ENCODE peak calls at places on chromosomes 11 and 22, in four cellular contexts. One of them, this sample, is unnamed.

GRCh38 chr11:9180784-9181183 is 84.4 kb downstream of the DENND5A start:
- DNase-seq in B cell: no peak
- DNase-seq in AG09309: no peak
- DNase-seq in lower leg skin: no peak
- DNase-seq in this sample: no peak

GRCh38 chr22:33044059-33044458 is 14.1 kb downstream of the SYN3 start:
- DNase-seq in lower leg skin: no peak
- DNase-seq in B cell: no peak
- DNase-seq in AG09309: no peak
- DNase-seq in this sample: no peak

GRCh38 chr11:92528051-92528450 is 303.4 kb downstream of the FAT3 start:
- DNase-seq in lower leg skin: no peak
- DNase-seq in B cell: no peak
- DNase-seq in AG09309: peak; percentile 68
- DNase-seq in this sample: no peak

GRCh38 chr11:35750981-35751663 is 88.5 kb downstream of the TRIM44 start:
- DNase-seq in lower leg skin: no peak
- DNase-seq in B cell: no peak
- DNase-seq in AG09309: no peak
- DNase-seq in this sample: no peak

GRCh38 chr22:30286813-30287625 is 2.3 kb downstream of the CASTOR1 start:
- DNase-seq in lower leg skin: no peak
- DNase-seq in B cell: peak; percentile 85
- DNase-seq in AG09309: no peak
- DNase-seq in this sample: no peak

GRCh38 chr22:30315962-30316576 is 10.7 kb downstream of the TBC1D10A start:
- DNase-seq in lower leg skin: no peak
- DNase-seq in B cell: no peak
- DNase-seq in AG09309: no peak
- DNase-seq in this sample: no peak

GRCh38 chr11:65084598-65085375 is 765 bp downstream of the ZFPL1 start:
- DNase-seq in AG09309: no peak
- DNase-seq in lower leg skin: no peak
- DNase-seq in B cell: no peak
- DNase-seq in this sample: no peak

GRCh38 chr11:94649254-94649653 is 82.1 kb downstream of the PIWIL4 start:
- DNase-seq in AG09309: no peak
- DNase-seq in B cell: no peak
- DNase-seq in lower leg skin: no peak
- DNase-seq in this sample: no peak

GRCh38 chr11:61733120-61733978 is 19.1 kb upstream of the MYRF start:
- DNase-seq in B cell: peak; percentile 95
- DNase-seq in lower leg skin: peak; percentile 85
- DNase-seq in AG09309: peak; percentile 35
- DNase-seq in this sample: peak; percentile 79

GRCh38 chr22:19896665-19897355 is 42.1 kb upstream of the GNB1L start:
- DNase-seq in AG09309: no peak
- DNase-seq in B cell: no peak
- DNase-seq in lower leg skin: no peak
- DNase-seq in this sample: no peak

GRCh38 chr22:25395468-25395867 is 169.0 kb upstream of the GRK3 start:
- DNase-seq in AG09309: no peak
- DNase-seq in lower leg skin: no peak
- DNase-seq in B cell: no peak
- DNase-seq in this sample: no peak

GRCh38 chr22:25397616-25398015 is 166.9 kb upstream of the GRK3 start:
- DNase-seq in B cell: no peak
- DNase-seq in AG09309: no peak
- DNase-seq in lower leg skin: no peak
- DNase-seq in this sample: no peak

GRCh38 chr22:25393121-25393805 is 171.2 kb upstream of the GRK3 start:
- DNase-seq in AG09309: no peak
- DNase-seq in B cell: no peak
- DNase-seq in lower leg skin: no peak
- DNase-seq in this sample: no peak

GRCh38 chr22:25396615-25397200 is 167.8 kb upstream of the GRK3 start:
- DNase-seq in B cell: no peak
- DNase-seq in AG09309: no peak
- DNase-seq in lower leg skin: no peak
- DNase-seq in this sample: no peak

DNA sequence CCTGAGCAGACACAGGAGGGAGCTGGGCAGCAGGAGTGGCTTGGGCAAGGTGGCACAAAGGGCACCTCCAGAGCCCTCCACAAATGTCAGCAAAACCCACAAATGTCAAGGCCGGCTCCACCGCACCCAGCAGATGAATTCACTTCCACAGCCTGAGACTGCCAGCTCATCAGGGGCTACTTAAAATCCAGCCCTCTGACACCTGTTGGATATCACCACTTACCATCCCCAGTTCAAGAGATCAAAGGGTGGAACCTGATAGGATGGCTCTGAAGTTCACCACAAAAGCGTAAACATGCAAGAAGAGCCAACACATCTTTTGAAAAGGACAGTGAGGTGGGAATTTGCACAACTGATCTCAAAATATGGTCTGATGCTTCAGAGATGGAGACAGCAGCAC is 168.6 kb upstream of the GRK3 start:
- DNase-seq in lower leg skin: no peak
- DNase-seq in B cell: no peak
- DNase-seq in AG09309: no peak
- DNase-seq in this sample: no peak
- TF ChIP-seq CTCF in lower leg skin: no peak
- TF ChIP-seq CTCF in B cell: no peak
- TF ChIP-seq CTCF in AG09309: no peak
- TF ChIP-seq CTCF in this sample: no peak

GRCh38 chr11:84247931-84248330 is 961.8 kb upstream of the CCDC90B start:
- DNase-seq in AG09309: no peak
- DNase-seq in lower leg skin: no peak
- DNase-seq in B cell: no peak
- DNase-seq in this sample: no peak

GRCh38 chr11:84250834-84251613 is 964.9 kb upstream of the CCDC90B start:
- DNase-seq in AG09309: no peak
- DNase-seq in lower leg skin: no peak
- DNase-seq in B cell: no peak
- DNase-seq in this sample: no peak

GRCh38 chr11:84243629-84244263 is 957.6 kb upstream of the CCDC90B start:
- DNase-seq in AG09309: no peak
- DNase-seq in B cell: no peak
- DNase-seq in lower leg skin: no peak
- DNase-seq in this sample: no peak

GRCh38 chr11:84247129-84247528 is 961.0 kb upstream of the CCDC90B start:
- DNase-seq in B cell: no peak
- DNase-seq in lower leg skin: no peak
- DNase-seq in AG09309: no peak
- DNase-seq in this sample: no peak

GRCh38 chr11:84249344-84250135 is 963.4 kb upstream of the CCDC90B start:
- DNase-seq in AG09309: no peak
- DNase-seq in B cell: no peak
- DNase-seq in lower leg skin: no peak
- DNase-seq in this sample: no peak
- TF ChIP-seq CTCF in AG09309: no peak
- TF ChIP-seq CTCF in B cell: no peak
- TF ChIP-seq CTCF in lower leg skin: no peak
- TF ChIP-seq CTCF in this sample: no peak

GRCh38 chr11:3047637-3048036 is 9.6 kb downstream of the CARS1 start:
- DNase-seq in B cell: no peak
- DNase-seq in AG09309: no peak
- DNase-seq in lower leg skin: no peak
- DNase-seq in this sample: no peak

GRCh38 chr11:3046641-3047040 is 10.6 kb downstream of the CARS1 start:
- DNase-seq in lower leg skin: no peak
- DNase-seq in AG09309: no peak
- DNase-seq in B cell: no peak
- DNase-seq in this sample: no peak

GRCh38 chr11:3044004-3044403 is 13.2 kb downstream of the CARS1 start:
- DNase-seq in lower leg skin: no peak
- DNase-seq in B cell: no peak
- DNase-seq in AG09309: no peak
- DNase-seq in this sample: peak; percentile 85

GRCh38 chr11:3044915-3045314 is 12.3 kb downstream of the CARS1 start:
- DNase-seq in AG09309: no peak
- DNase-seq in B cell: no peak
- DNase-seq in lower leg skin: no peak
- DNase-seq in this sample: no peak

GRCh38 chr11:3046190-3046589 is 11.0 kb downstream of the CARS1 start:
- DNase-seq in lower leg skin: no peak
- DNase-seq in B cell: no peak
- DNase-seq in AG09309: no peak
- DNase-seq in this sample: peak; percentile 93
- TF ChIP-seq CTCF in lower leg skin: no peak
- TF ChIP-seq CTCF in B cell: no peak
- TF ChIP-seq CTCF in AG09309: peak; percentile 34
- TF ChIP-seq CTCF in this sample: no peak

DNA sequence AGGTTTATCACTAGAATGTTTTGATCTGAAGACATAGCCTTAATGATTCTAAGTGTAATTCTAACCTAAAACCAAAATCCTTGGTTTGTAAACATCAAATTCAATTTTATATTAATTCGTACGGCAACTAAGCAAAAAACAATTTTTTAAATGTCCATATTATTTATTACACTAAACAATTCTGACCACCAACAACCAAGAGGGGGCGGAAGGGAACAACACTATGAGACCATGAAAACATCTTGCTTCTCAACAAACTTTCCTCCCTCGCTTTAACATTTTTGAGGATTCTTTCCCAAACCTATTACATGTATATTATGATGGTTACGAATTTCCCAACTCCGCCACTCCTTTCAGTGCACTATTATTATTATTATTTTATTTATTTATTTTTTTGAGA is 6.5 kb upstream of the UCP2 start:
- DNase-seq in AG09309: no peak
- DNase-seq in lower leg skin: no peak
- DNase-seq in B cell: no peak
- DNase-seq in this sample: no peak
- TF ChIP-seq CTCF in AG09309: peak; percentile 42
- TF ChIP-seq CTCF in lower leg skin: no peak
- TF ChIP-seq CTCF in B cell: peak; percentile 22
- TF ChIP-seq CTCF in this sample: no peak

GRCh38 chr22:42949159-42949558 is 65.8 kb downstream of the PACSIN2 start:
- DNase-seq in AG09309: no peak
- DNase-seq in B cell: no peak
- DNase-seq in lower leg skin: no peak
- DNase-seq in this sample: no peak

GRCh38 chr22:42947211-42947990 is 67.5 kb downstream of the PACSIN2 start:
- DNase-seq in lower leg skin: no peak
- DNase-seq in B cell: no peak
- DNase-seq in AG09309: no peak
- DNase-seq in this sample: peak; percentile 69

GRCh38 chr22:42951093-42951710 is 63.7 kb downstream of the PACSIN2 start:
- DNase-seq in AG09309: no peak
- DNase-seq in B cell: no peak
- DNase-seq in lower leg skin: no peak
- DNase-seq in this sample: no peak

GRCh38 chr22:42948205-42948804 is 66.6 kb downstream of the PACSIN2 start:
- DNase-seq in AG09309: no peak
- DNase-seq in lower leg skin: no peak
- DNase-seq in B cell: no peak
- DNase-seq in this sample: no peak

GRCh38 chr22:42950281-42950680 is 64.7 kb downstream of the PACSIN2 start:
- DNase-seq in lower leg skin: no peak
- DNase-seq in AG09309: no peak
- DNase-seq in B cell: no peak
- DNase-seq in this sample: no peak
- TF ChIP-seq CTCF in lower leg skin: no peak
- TF ChIP-seq CTCF in AG09309: no peak
- TF ChIP-seq CTCF in B cell: no peak
- TF ChIP-seq CTCF in this sample: no peak

GRCh38 chr11:116281173-116282160 is 491.3 kb downstream of the BUD13 start:
- DNase-seq in lower leg skin: no peak
- DNase-seq in B cell: no peak
- DNase-seq in AG09309: no peak
- DNase-seq in this sample: no peak
- TF ChIP-seq CTCF in lower leg skin: no peak
- TF ChIP-seq CTCF in B cell: no peak
- TF ChIP-seq CTCF in AG09309: no peak
- TF ChIP-seq CTCF in this sample: no peak

DNA sequence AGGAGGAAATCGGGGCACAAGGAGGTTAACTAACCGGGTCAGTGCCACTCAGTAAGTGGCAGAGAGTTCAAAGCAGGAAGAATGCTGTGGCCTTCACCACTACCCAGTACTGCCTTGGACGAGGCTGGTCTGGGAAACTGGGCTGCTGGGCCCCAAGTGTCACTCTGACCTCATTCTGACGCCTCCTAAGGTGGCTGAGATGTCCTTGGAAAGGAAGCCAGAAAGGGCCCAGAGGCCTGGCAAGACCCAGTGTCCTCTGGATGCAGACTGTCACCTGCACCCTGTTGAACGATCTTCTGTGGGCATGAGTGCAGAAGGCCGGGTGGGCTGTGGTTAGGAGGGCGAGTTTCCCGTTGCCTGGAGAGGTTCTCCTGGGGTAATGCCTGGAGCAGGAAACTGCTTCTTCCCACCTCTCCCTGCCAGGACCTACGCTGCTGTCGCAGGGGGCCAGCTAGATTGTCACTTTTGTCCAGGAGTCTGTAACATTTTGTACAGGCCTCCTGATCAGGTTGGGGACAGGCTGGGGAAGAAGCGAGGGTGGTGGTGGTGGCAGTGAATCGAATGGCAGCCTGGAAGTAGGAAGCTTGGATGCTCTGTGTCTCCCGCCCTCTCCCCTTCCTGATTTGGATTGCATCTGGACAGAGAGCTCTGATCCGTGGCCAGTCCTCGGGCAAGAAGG is 105.1 kb downstream of the ST3GAL4 start:
- DNase-seq in AG09309: no peak
- DNase-seq in lower leg skin: no peak
- DNase-seq in B cell: no peak
- DNase-seq in this sample: no peak
- TF ChIP-seq CTCF in AG09309: no peak
- TF ChIP-seq CTCF in lower leg skin: no peak
- TF ChIP-seq CTCF in B cell: no peak
- TF ChIP-seq CTCF in this sample: no peak

DNA sequence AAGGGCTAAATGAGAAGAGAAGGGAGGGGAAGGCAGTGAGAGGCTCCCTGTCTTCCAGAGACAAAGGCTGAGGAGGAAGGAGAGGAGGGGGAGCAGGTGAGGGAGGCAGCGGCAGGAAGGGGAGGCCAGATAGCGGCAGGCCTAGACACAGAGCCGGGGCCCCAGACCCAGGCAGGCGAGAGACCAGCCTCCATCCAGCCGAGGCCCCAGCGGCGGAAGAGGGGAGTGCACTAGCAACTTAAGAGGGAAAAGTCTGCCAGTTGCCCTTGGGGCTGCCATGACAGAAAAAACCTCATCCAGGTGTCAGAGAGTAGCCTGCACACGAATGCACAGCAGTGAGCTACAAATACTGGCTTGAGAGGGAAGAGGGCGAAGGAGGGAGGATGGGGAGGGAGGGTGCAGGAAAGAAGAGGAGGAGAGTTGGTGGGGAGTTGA is 46.7 kb downstream of the IGLL1 start:
- DNase-seq in AG09309: no peak
- DNase-seq in B cell: peak; percentile 52
- DNase-seq in lower leg skin: no peak
- DNase-seq in this sample: no peak
- TF ChIP-seq CTCF in AG09309: peak; percentile 5
- TF ChIP-seq CTCF in B cell: peak; percentile 44
- TF ChIP-seq CTCF in lower leg skin: no peak
- TF ChIP-seq CTCF in this sample: no peak

This sample was measured in gastrocnemius medialis.